ENCODE peak calls at places on chromosome 6, in six cellular contexts. One of them, this sample, is unnamed. For H3K4me1 and H3K9me3, the result is how much of the 10 kb centered on the place peaks cover.

GRCh38 chr6:17504005-17504404 is 96.1 kb upstream of the FAM8A1 start:
- DNase-seq in CD8-positive, alpha-beta T cell: no peak
- DNase-seq in left ventricle myocardium inferior: no peak
- DNase-seq in lung: no peak
- DNase-seq in hepatocyte: no peak
- DNase-seq in heart right ventricle: no peak
- DNase-seq in this sample: no peak

GRCh38 chr6:35048031-35048613 is 93.0 kb downstream of the TCP11 start:
- DNase-seq in left ventricle myocardium inferior: no peak
- DNase-seq in CD8-positive, alpha-beta T cell: no peak
- DNase-seq in heart right ventricle: no peak
- DNase-seq in hepatocyte: peak
- DNase-seq in lung: no peak
- DNase-seq in this sample: no peak

GRCh38 chr6:26324295-26324727 is 40.7 kb upstream of the BTN3A2 start:
- DNase-seq in heart right ventricle: no peak
- DNase-seq in lung: no peak
- DNase-seq in left ventricle myocardium inferior: no peak
- DNase-seq in hepatocyte: no peak
- DNase-seq in CD8-positive, alpha-beta T cell: no peak
- DNase-seq in this sample: no peak

GRCh38 chr6:112683106-112683505 is 336.0 kb downstream of the RFPL4B start:
- DNase-seq in CD8-positive, alpha-beta T cell: no peak
- DNase-seq in hepatocyte: no peak
- DNase-seq in left ventricle myocardium inferior: no peak
- DNase-seq in heart right ventricle: no peak
- DNase-seq in lung: no peak
- DNase-seq in this sample: no peak

GRCh38 chr6:1379026-1379809 is 10.2 kb upstream of the FOXF2 start:
- DNase-seq in left ventricle myocardium inferior: no peak
- DNase-seq in hepatocyte: no peak
- DNase-seq in heart right ventricle: no peak
- DNase-seq in CD8-positive, alpha-beta T cell: no peak
- DNase-seq in lung: no peak
- DNase-seq in this sample: no peak

GRCh38 chr6:4687989-4688947 is 87.9 kb upstream of the CDYL start:
- DNase-seq in hepatocyte: peak
- DNase-seq in CD8-positive, alpha-beta T cell: no peak
- DNase-seq in heart right ventricle: no peak
- DNase-seq in lung: no peak
- DNase-seq in left ventricle myocardium inferior: no peak
- DNase-seq in this sample: no peak

GRCh38 chr6:36765943-36766648 is 68.5 kb downstream of the RAB44 start:
- DNase-seq in left ventricle myocardium inferior: peak
- DNase-seq in heart right ventricle: peak
- DNase-seq in CD8-positive, alpha-beta T cell: peak
- DNase-seq in lung: peak
- DNase-seq in hepatocyte: peak
- DNase-seq in this sample: peak

GRCh38 chr6:113649276-113649675 is 207.9 kb upstream of the MARCKS start:
- DNase-seq in CD8-positive, alpha-beta T cell: no peak
- DNase-seq in heart right ventricle: no peak
- DNase-seq in hepatocyte: no peak
- DNase-seq in left ventricle myocardium inferior: no peak
- DNase-seq in lung: peak
- DNase-seq in this sample: peak

GRCh38 chr6:26311385-26312095 is 53.5 kb upstream of the BTN3A2 start:
- DNase-seq in CD8-positive, alpha-beta T cell: peak
- DNase-seq in lung: peak
- DNase-seq in left ventricle myocardium inferior: no peak
- DNase-seq in hepatocyte: peak
- DNase-seq in heart right ventricle: no peak
- DNase-seq in this sample: peak

GRCh38 chr6:125584468-125584939 is 164.9 kb upstream of the HEY2 start:
- DNase-seq in heart right ventricle: peak
- DNase-seq in hepatocyte: peak
- DNase-seq in lung: no peak
- DNase-seq in left ventricle myocardium inferior: peak
- DNase-seq in CD8-positive, alpha-beta T cell: no peak
- DNase-seq in this sample: no peak

GRCh38 chr6:43833996-43834390 is 64.0 kb downstream of the VEGFA start:
- DNase-seq in heart right ventricle: no peak
- DNase-seq in left ventricle myocardium inferior: no peak
- DNase-seq in lung: no peak
- DNase-seq in CD8-positive, alpha-beta T cell: no peak
- DNase-seq in hepatocyte: no peak
- DNase-seq in this sample: no peak

GRCh38 chr6:31399589-31400466 is 3.6 kb upstream of the MICA start:
- DNase-seq in hepatocyte: peak
- DNase-seq in CD8-positive, alpha-beta T cell: peak
- DNase-seq in left ventricle myocardium inferior: peak
- DNase-seq in lung: peak
- DNase-seq in heart right ventricle: peak
- DNase-seq in this sample: peak

GRCh38 chr6:105257350-105257749 is 77.5 kb upstream of the POPDC3 start:
- DNase-seq in CD8-positive, alpha-beta T cell: no peak
- DNase-seq in hepatocyte: no peak
- DNase-seq in heart right ventricle: no peak
- DNase-seq in lung: no peak
- DNase-seq in left ventricle myocardium inferior: no peak
- DNase-seq in this sample: no peak

GRCh38 chr6:87798393-87799278 is 96.6 kb upstream of the AKIRIN2 start:
- DNase-seq in hepatocyte: peak
- DNase-seq in CD8-positive, alpha-beta T cell: no peak
- DNase-seq in heart right ventricle: no peak
- DNase-seq in lung: no peak
- DNase-seq in left ventricle myocardium inferior: no peak
- DNase-seq in this sample: no peak
- H3K4me1 ChIP-seq in hepatocyte: under half
- H3K4me1 ChIP-seq in CD8-positive, alpha-beta T cell: under half
- H3K4me1 ChIP-seq in heart right ventricle: under half
- H3K4me1 ChIP-seq in lung: under half
- H3K4me1 ChIP-seq in left ventricle myocardium inferior: under half
- H3K4me1 ChIP-seq in this sample: under half

GRCh38 chr6:40791004-40791403 is 203.8 kb upstream of the LRFN2 start:
- DNase-seq in heart right ventricle: no peak
- DNase-seq in hepatocyte: no peak
- DNase-seq in lung: no peak
- DNase-seq in CD8-positive, alpha-beta T cell: no peak
- DNase-seq in left ventricle myocardium inferior: no peak
- DNase-seq in this sample: no peak

GRCh38 chr6:40796280-40797223 is 209.4 kb upstream of the LRFN2 start:
- DNase-seq in heart right ventricle: peak
- DNase-seq in lung: no peak
- DNase-seq in CD8-positive, alpha-beta T cell: no peak
- DNase-seq in left ventricle myocardium inferior: peak
- DNase-seq in hepatocyte: peak
- DNase-seq in this sample: no peak

GRCh38 chr6:40792183-40792582 is 205.0 kb upstream of the LRFN2 start:
- DNase-seq in left ventricle myocardium inferior: no peak
- DNase-seq in CD8-positive, alpha-beta T cell: no peak
- DNase-seq in heart right ventricle: no peak
- DNase-seq in lung: no peak
- DNase-seq in hepatocyte: no peak
- DNase-seq in this sample: no peak

GRCh38 chr6:40798069-40798770 is 211.1 kb upstream of the LRFN2 start:
- DNase-seq in CD8-positive, alpha-beta T cell: no peak
- DNase-seq in lung: no peak
- DNase-seq in heart right ventricle: no peak
- DNase-seq in left ventricle myocardium inferior: no peak
- DNase-seq in hepatocyte: no peak
- DNase-seq in this sample: no peak

GRCh38 chr6:40794581-40794980 is 207.4 kb upstream of the LRFN2 start:
- DNase-seq in lung: no peak
- DNase-seq in left ventricle myocardium inferior: no peak
- DNase-seq in hepatocyte: no peak
- DNase-seq in CD8-positive, alpha-beta T cell: no peak
- DNase-seq in heart right ventricle: no peak
- DNase-seq in this sample: no peak
- H3K27ac ChIP-seq in lung: no peak
- H3K27ac ChIP-seq in left ventricle myocardium inferior: no peak
- H3K27ac ChIP-seq in hepatocyte: no peak
- H3K27ac ChIP-seq in CD8-positive, alpha-beta T cell: no peak
- H3K27ac ChIP-seq in heart right ventricle: no peak
- H3K27ac ChIP-seq in this sample: no peak

DNA sequence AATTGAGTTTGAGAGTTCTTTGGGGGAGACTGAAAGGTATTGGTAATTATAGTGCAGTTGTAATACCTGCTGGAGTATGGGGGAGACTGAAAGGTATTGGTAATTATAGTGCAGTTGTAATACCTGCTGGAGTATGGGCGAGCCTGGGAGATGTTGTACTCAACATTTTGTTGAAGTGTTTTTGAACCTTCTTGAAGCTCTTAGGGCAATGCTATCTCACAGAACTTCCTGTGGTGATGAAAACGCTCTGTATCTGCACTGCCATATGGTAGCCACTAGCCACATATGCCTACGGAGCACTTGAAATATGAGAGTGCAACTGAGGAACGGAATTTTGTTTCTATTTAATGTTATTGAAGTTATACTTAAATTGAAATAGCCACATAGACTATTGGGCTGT is 95.1 kb upstream of the HDGFL1 start:
- DNase-seq in hepatocyte: no peak
- DNase-seq in lung: no peak
- DNase-seq in heart right ventricle: no peak
- DNase-seq in CD8-positive, alpha-beta T cell: no peak
- DNase-seq in left ventricle myocardium inferior: no peak
- DNase-seq in this sample: no peak
- H3K9me3 ChIP-seq in hepatocyte: under half
- H3K9me3 ChIP-seq in lung: under half
- H3K9me3 ChIP-seq in heart right ventricle: under half
- H3K9me3 ChIP-seq in CD8-positive, alpha-beta T cell: under half
- H3K9me3 ChIP-seq in left ventricle myocardium inferior: under half
- H3K9me3 ChIP-seq in this sample: under half

GRCh38 chr6:106789436-106790145 is 160.2 kb downstream of the QRSL1 start:
- DNase-seq in hepatocyte: no peak
- DNase-seq in heart right ventricle: no peak
- DNase-seq in lung: no peak
- DNase-seq in CD8-positive, alpha-beta T cell: no peak
- DNase-seq in left ventricle myocardium inferior: no peak
- DNase-seq in this sample: no peak

GRCh38 chr6:106790935-106791334 is 161.6 kb downstream of the QRSL1 start:
- DNase-seq in left ventricle myocardium inferior: no peak
- DNase-seq in CD8-positive, alpha-beta T cell: no peak
- DNase-seq in heart right ventricle: no peak
- DNase-seq in hepatocyte: no peak
- DNase-seq in lung: no peak
- DNase-seq in this sample: no peak

GRCh38 chr6:106790146-106790770 is 160.9 kb downstream of the QRSL1 start:
- DNase-seq in lung: no peak
- DNase-seq in hepatocyte: no peak
- DNase-seq in heart right ventricle: no peak
- DNase-seq in CD8-positive, alpha-beta T cell: no peak
- DNase-seq in left ventricle myocardium inferior: no peak
- DNase-seq in this sample: no peak

GRCh38 chr6:106787327-106788196 is 158.2 kb downstream of the QRSL1 start:
- DNase-seq in heart right ventricle: no peak
- DNase-seq in lung: no peak
- DNase-seq in CD8-positive, alpha-beta T cell: no peak
- DNase-seq in left ventricle myocardium inferior: no peak
- DNase-seq in hepatocyte: peak
- DNase-seq in this sample: peak

GRCh38 chr6:106788761-106789160 is 159.4 kb downstream of the QRSL1 start:
- DNase-seq in hepatocyte: no peak
- DNase-seq in left ventricle myocardium inferior: no peak
- DNase-seq in heart right ventricle: no peak
- DNase-seq in CD8-positive, alpha-beta T cell: no peak
- DNase-seq in lung: no peak
- DNase-seq in this sample: no peak
- H3K4me1 ChIP-seq in hepatocyte: under half
- H3K4me1 ChIP-seq in left ventricle myocardium inferior: under half
- H3K4me1 ChIP-seq in heart right ventricle: under half
- H3K4me1 ChIP-seq in CD8-positive, alpha-beta T cell: under half
- H3K4me1 ChIP-seq in lung: under half
- H3K4me1 ChIP-seq in this sample: under half

DNA sequence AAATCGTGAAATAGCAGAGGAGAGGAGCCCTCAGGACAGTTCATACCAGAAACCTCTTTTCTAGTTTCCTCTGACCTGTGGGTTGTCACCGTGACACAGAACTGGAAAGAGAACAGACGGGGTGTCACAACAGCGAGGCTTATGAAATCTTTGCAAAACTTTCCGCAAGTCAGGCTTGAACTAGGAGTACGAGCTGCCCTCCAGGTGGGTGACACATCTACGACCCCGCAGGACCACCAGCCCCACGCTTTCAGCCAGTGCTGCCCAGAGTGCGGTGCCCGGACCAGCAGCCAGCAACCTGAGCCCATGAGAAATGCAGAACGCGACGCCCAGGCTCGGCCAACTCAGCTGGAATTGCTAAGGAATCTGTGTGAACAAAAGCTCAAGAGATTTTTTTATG is 30.8 kb downstream of the WRNIP1 start:
- DNase-seq in heart right ventricle: no peak
- DNase-seq in hepatocyte: no peak
- DNase-seq in left ventricle myocardium inferior: no peak
- DNase-seq in CD8-positive, alpha-beta T cell: no peak
- DNase-seq in lung: no peak
- DNase-seq in this sample: no peak
- H3K27ac ChIP-seq in heart right ventricle: no peak
- H3K27ac ChIP-seq in hepatocyte: no peak
- H3K27ac ChIP-seq in left ventricle myocardium inferior: no peak
- H3K27ac ChIP-seq in CD8-positive, alpha-beta T cell: no peak
- H3K27ac ChIP-seq in lung: peak
- H3K27ac ChIP-seq in this sample: no peak

DNA sequence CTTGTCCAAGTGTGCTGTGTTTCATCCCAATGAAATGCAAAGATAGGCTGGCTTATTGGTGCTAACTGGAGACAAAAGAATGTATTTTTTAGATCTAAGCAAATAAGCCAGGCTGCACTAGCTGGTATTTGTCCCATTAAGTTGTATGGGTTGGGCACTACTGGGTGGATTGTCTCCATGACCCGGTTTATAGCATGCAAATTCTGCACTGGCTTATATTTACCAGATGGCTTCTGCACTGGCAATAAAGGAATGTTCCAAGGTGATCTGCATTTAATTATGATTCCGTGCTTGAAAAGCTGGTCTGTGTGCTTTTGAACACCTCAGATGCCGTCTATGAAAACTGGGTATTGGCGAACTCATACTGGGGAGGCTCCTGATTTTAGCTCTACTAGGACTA is 61.4 kb upstream of the MOCS1 start:
- DNase-seq in lung: no peak
- DNase-seq in CD8-positive, alpha-beta T cell: no peak
- DNase-seq in hepatocyte: no peak
- DNase-seq in left ventricle myocardium inferior: no peak
- DNase-seq in heart right ventricle: no peak
- DNase-seq in this sample: no peak
- H3K9me3 ChIP-seq in lung: under half
- H3K9me3 ChIP-seq in CD8-positive, alpha-beta T cell: under half
- H3K9me3 ChIP-seq in hepatocyte: under half
- H3K9me3 ChIP-seq in left ventricle myocardium inferior: half or more
- H3K9me3 ChIP-seq in heart right ventricle: under half
- H3K9me3 ChIP-seq in this sample: under half

GRCh38 chr6:28353356-28353755 is 3.6 kb downstream of the ZKSCAN3 start:
- DNase-seq in hepatocyte: no peak
- DNase-seq in CD8-positive, alpha-beta T cell: no peak
- DNase-seq in heart right ventricle: no peak
- DNase-seq in lung: no peak
- DNase-seq in left ventricle myocardium inferior: no peak
- DNase-seq in this sample: no peak
- H3K4me1 ChIP-seq in hepatocyte: under half
- H3K4me1 ChIP-seq in CD8-positive, alpha-beta T cell: under half
- H3K4me1 ChIP-seq in heart right ventricle: under half
- H3K4me1 ChIP-seq in lung: under half
- H3K4me1 ChIP-seq in left ventricle myocardium inferior: half or more
- H3K4me1 ChIP-seq in this sample: under half